ENCODE peak calls at places on chromosomes 7 and 10, in eight cellular contexts. Y, B, E, X, K, Z, G and U are unnamed samples.

GRCh38 chr10:67863094-67863493 is 21.4 kb upstream of the SIRT1 start:
- DNase-seq in E (no peak), G (no peak), K (no peak), X (no peak), Y (no peak), Z (no peak), B (no peak), U (no peak)

GRCh38 chr7:2628137-2628482 is 3.7 kb upstream of the TTYH3 start:
- DNase-seq in B (no peak), E (no peak), K (no peak), G (no peak), Y (no peak), Z (no peak), X (no peak), U (no peak)

GRCh38 chr7:99621271-99621670 is 4.5 kb downstream of the ZSCAN25 start:
- DNase-seq in X (no peak), Z (no peak), K (no peak), E (no peak), G (no peak), B (no peak), Y (no peak), U (no peak)

GRCh38 chr10:11513727-11514126 is 97.7 kb downstream of the USP6NL start:
- DNase-seq in Y (no peak), B (no peak), K (no peak), X (no peak), Z (no peak), G (peak), E (no peak), U (no peak)

GRCh38 chr7:16504019-16504418 is 22.6 kb upstream of the LRRC72 start:
- DNase-seq in K (no peak), Y (no peak), Z (peak), G (no peak), X (no peak), E (no peak), B (no peak), U (no peak)

GRCh38 chr7:89772276-89772675 is 382.0 kb upstream of the STEAP1 start:
- DNase-seq in Y (no peak), X (no peak), E (no peak), K (no peak), B (no peak), G (no peak), Z (no peak), U (no peak)

GRCh38 chr7:44388089-44388970 is 62.9 kb upstream of the CAMK2B start:
- DNase-seq in Y (no peak), G (no peak), B (no peak), X (peak), K (no peak), Z (no peak), E (no peak), U (no peak)

GRCh38 chr7:69438584-69438983 is 159.7 kb upstream of the AUTS2 start:
- DNase-seq in G (no peak), Y (no peak), X (no peak), E (no peak), Z (no peak), B (no peak), K (no peak), U (no peak)

GRCh38 chr10:59880976-59881510 is 25.3 kb downstream of the CCDC6 start:
- DNase-seq in K (no peak), Y (no peak), G (no peak), Z (no peak), B (no peak), E (no peak), X (no peak), U (no peak)

GRCh38 chr7:44195901-44196300 is 4.9 kb upstream of the YKT6 start:
- DNase-seq in Z (peak), B (no peak), E (no peak), G (no peak), Y (no peak), X (no peak), K (no peak), U (no peak)

GRCh38 chr10:17981766-17982380 is 30.2 kb downstream of the SLC39A12 start:
- DNase-seq in Z (peak), K (no peak), G (no peak), X (no peak), Y (no peak), E (no peak), B (no peak), U (no peak)

GRCh38 chr7:7504910-7505704 is 30.6 kb downstream of the COL28A1 start:
- DNase-seq in K (no peak), E (no peak), X (no peak), B (no peak), Y (no peak), Z (no peak), G (no peak), U (no peak)

GRCh38 chr10:84432891-84433290 is 104.5 kb downstream of the CCSER2 start:
- DNase-seq in Y (no peak), G (no peak), Z (peak), E (no peak), X (no peak), B (no peak), K (no peak), U (no peak)

GRCh38 chr10:13956826-13957225 is 370.1 kb downstream of the PRPF18 start:
- DNase-seq in K (peak), X (peak), E (peak), B (peak), G (peak), Y (peak), Z (peak), U (peak)

GRCh38 chr10:5737352-5737751 is 52.7 kb downstream of the TASOR2 start:
- DNase-seq in Z (no peak), E (no peak), Y (no peak), K (no peak), B (no peak), X (no peak), G (no peak), U (no peak)

DNA sequence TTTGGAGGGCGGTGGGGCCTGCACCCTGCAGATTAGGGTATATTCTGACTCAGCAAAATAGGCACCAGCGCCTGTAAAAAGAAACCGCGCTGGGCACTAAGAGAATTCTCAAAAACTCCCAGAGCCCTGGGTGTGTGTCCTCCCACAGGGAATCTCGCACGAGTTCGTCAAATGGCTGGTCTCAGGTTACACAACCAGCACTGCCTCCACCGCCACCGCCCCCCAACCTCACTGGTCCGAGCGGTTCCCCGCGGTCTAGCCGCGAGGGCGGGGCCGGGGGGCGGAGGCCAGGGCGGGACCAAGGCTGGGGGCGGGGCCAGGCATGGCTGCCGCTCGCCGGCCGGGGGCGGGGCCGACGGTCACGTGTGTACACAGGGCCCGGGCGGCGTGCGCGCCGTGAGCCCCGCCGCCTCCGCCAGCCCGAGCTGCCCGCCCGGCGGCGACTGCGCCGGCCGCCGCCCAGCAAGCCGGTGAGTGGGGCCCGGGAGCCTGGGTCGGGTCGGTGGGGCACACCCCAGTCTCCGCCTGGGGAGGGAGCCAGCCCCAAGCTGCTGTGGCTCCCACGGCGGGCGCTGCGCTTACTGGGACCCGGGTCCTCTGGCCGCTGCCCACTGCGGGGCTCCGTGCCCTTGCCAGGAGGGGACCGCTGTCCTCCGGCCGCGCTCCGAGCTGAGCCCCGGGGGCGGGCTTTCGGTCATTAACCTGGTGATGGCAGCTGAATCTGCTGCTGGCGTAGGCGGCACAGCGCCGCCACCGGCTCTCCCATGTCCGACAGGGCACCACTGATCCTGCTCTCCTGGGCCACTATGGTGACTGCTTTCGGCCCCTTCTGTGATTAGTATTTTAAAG is at the start of gene GPR146:
- DNase-seq in G (peak), Y (peak), X (peak), E (peak), Z (peak), K (peak), B (peak), U (peak)
- TF ChIP-seq POLR2A in G (peak), Y (peak), X (peak), E (peak), Z (no peak), K (peak), B (peak), U (peak)

GRCh38 chr7:70694357-70694908 is 437.5 kb upstream of the GALNT17 start:
- DNase-seq in B (peak), Z (peak), X (peak), K (peak), Y (no peak), E (peak), G (peak), U (no peak)

GRCh38 chr7:70695804-70696104 is 436.2 kb upstream of the GALNT17 start:
- DNase-seq in Z (no peak), E (no peak), X (no peak), B (no peak), G (no peak), Y (no peak), K (no peak), U (no peak)

GRCh38 chr7:70694909-70695803 is 436.8 kb upstream of the GALNT17 start:
- DNase-seq in Z (peak), B (peak), Y (no peak), G (no peak), K (peak), E (peak), X (no peak), U (no peak)

GRCh38 chr7:70693300-70693689 is 438.6 kb upstream of the GALNT17 start:
- DNase-seq in E (no peak), B (peak), Y (peak), K (no peak), X (no peak), G (no peak), Z (no peak), U (no peak)

GRCh38 chr7:70693690-70694356 is 438.1 kb upstream of the GALNT17 start:
- DNase-seq in Y (peak), K (peak), Z (peak), G (peak), E (peak), X (peak), B (peak), U (peak)
- TF ChIP-seq CTCF in Y (peak), K (peak), Z (no peak), G (peak), E (no peak), X (peak), B (no peak), U (no peak)

DNA sequence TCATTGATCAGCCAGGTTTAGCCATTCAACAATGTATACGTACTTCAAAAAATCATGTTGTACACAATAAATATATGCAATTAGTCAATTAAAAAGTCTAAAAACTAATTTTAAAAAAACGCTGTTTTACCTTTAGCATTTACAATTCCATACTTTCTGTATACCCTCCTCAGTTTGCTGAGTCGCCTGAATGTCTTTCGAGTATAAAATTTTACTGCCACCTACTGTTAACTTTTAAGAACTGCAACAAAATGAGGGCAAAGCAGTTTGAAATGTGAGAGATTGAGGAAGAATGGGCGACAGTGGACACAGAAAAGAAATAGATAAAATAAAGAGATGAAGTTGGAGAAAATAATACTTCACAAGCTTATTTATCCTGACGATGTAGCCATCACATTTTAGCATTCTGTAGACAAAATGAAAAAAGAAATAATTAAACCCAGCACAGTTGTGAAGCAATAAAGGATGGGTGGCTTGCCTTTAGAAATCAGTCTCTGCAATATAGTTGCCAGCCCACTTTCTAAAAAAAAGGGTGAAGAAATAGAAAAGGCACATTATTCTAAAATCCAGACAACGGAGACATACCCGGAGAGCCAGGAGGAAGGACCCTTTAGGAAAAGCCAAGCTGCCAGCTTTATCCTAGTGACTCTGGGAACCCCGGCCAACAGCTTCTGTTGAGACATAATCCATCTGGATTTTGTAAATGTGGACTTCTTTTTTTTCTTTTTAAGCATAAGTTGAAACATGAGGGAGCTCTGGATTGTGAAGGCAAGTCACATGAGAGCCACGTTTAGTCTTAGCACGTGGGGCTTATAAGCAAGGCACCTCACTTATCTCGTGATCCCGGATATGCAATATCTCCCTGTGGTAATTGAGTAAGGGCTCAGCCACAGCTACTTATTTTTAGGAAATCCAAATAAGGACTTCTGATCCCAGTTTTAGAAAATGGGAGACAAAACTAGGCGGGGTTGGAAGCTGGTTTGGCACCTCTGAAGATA is 110.9 kb upstream of the PTN start:
- DNase-seq in X (no peak), Z (peak), K (peak), G (no peak), Y (no peak), E (no peak), B (no peak), U (no peak)
- H3K27ac ChIP-seq in X (peak), Z (peak), K (peak), G (no peak), Y (no peak), E (no peak), B (no peak), U (peak)

GRCh38 chr7:602341-603141 is 82.9 kb upstream of the PDGFA start:
- DNase-seq in G (peak), X (no peak), Z (no peak), Y (peak), B (no peak), K (peak), E (no peak), U (peak)
- TF ChIP-seq POLR2A in G (no peak), X (no peak), Z (no peak), Y (no peak), B (no peak), K (no peak), E (no peak), U (no peak)